ENCODE peak calls at places on chromosomes 2 and 18, in six cellular contexts. W is kidney, G is HL-60, C is astrocyte, T is cardiac fibroblast, I is dorsolateral prefrontal cortex. U is an unnamed sample.

GRCh38 chr2:144630459-144631215 is 110.7 kb upstream of the ZEB2 start:
- DNase-seq in W (no peak), G (no peak), C (no peak), T (peak; percentile 20), I (no peak), U (no peak)

GRCh38 chr2:201643216-201643651 is at the start of gene TMEM237:
- DNase-seq in W (peak; percentile 83), G (no peak), C (peak; percentile 25), T (peak; percentile 31), I (no peak), U (peak; percentile 56)

GRCh38 chr2:36389081-36389480 is 33.5 kb downstream of the CRIM1 start:
- DNase-seq in W (no peak), G (no peak), C (peak; percentile 50), T (peak; percentile 46), I (no peak), U (peak; percentile 53)

GRCh38 chr18:63003899-63004298 is 288.6 kb downstream of the PHLPP1 start:
- DNase-seq in W (no peak), G (no peak), C (no peak), T (no peak), I (no peak), U (no peak)

GRCh38 chr2:55232863-55233657 is 572 bp downstream of the RPS27A start:
- DNase-seq in W (peak; percentile 79), G (no peak), C (peak; percentile 10), T (peak; percentile 37), I (no peak), U (peak; percentile 18)

GRCh38 chr2:1612391-1613077 is 131.8 kb downstream of the PXDN start:
- DNase-seq in W (peak; percentile 33), G (no peak), C (no peak), T (no peak), I (no peak), U (no peak)

GRCh38 chr18:74040459-74041332 is 106.9 kb downstream of the FBXO15 start:
- DNase-seq in W (no peak), G (peak; percentile 82), C (no peak), T (no peak), I (no peak), U (peak; percentile 18)

GRCh38 chr2:236014408-236015131 is 153.6 kb downstream of the GBX2 start:
- DNase-seq in W (no peak), G (no peak), C (no peak), T (no peak), I (no peak), U (no peak)

GRCh38 chr2:225756198-225756597 is 356.7 kb downstream of the NYAP2 start:
- DNase-seq in W (no peak), G (no peak), C (peak; percentile 63), T (peak; percentile 28), I (no peak), U (peak; percentile 14)

GRCh38 chr18:76823166-76823539 is 796 bp downstream of the ZNF236 start:
- DNase-seq in W (peak; percentile 80), G (no peak), C (no peak), T (no peak), I (no peak), U (no peak)

GRCh38 chr2:99066602-99067001 is 74.9 kb upstream of the C2orf15 start:
- DNase-seq in W (no peak), G (peak; percentile 65), C (peak; percentile 41), T (peak; percentile 70), I (no peak), U (peak; percentile 53)

GRCh38 chr2:99881901-99882591 is 260.3 kb downstream of the AFF3 start:
- DNase-seq in W (no peak), G (no peak), C (peak; percentile 96), T (peak; percentile 90), I (no peak), U (peak; percentile 71)

GRCh38 chr2:120914839-120915521 is 179.3 kb downstream of the GLI2 start:
- DNase-seq in W (peak; percentile 96), G (no peak), C (peak; percentile 93), T (peak; percentile 92), I (no peak), U (peak; percentile 94)

GRCh38 chr2:145110668-145111067 is 590.7 kb upstream of the ZEB2 start:
- DNase-seq in W (no peak), G (no peak), C (peak; percentile 70), T (peak; percentile 39), I (no peak), U (peak; percentile 50)

GRCh38 chr2:176092270-176093144 is at the start of gene HOXD13:
- DNase-seq in W (peak; percentile 68), G (no peak), C (no peak), T (no peak), I (no peak), U (no peak)

GRCh38 chr2:126029316-126029715 is 626.6 kb upstream of the GYPC start:
- DNase-seq in W (no peak), G (no peak), C (no peak), T (no peak), I (no peak), U (no peak)

GRCh38 chr18:32175265-32175664 is 14.6 kb upstream of the MEP1B start:
- DNase-seq in W (no peak), G (no peak), C (no peak), T (no peak), I (no peak), U (no peak)

GRCh38 chr2:98472132-98472650 is 27.5 kb downstream of the INPP4A start:
- DNase-seq in W (no peak), G (no peak), C (no peak), T (no peak), I (no peak), U (no peak)

GRCh38 chr2:173462908-173463840 is 108.5 kb downstream of the CDCA7 start:
- DNase-seq in W (no peak), G (no peak), C (no peak), T (no peak), I (no peak), U (no peak)

GRCh38 chr2:65576861-65577601 is 144.6 kb upstream of the SPRED2 start:
- DNase-seq in W (no peak), G (no peak), C (peak; percentile 95), T (peak; percentile 96), I (no peak), U (peak; percentile 93)

GRCh38 chr18:7000484-7001096 is 117.0 kb downstream of the LAMA1 start:
- DNase-seq in W (no peak), G (no peak), C (no peak), T (peak; percentile 35), I (no peak), U (peak; percentile 40)

GRCh38 chr2:37802899-37803379 is 122.1 kb upstream of the RMDN2 start:
- DNase-seq in W (no peak), G (no peak), C (peak; percentile 90), T (peak; percentile 92), I (no peak), U (peak; percentile 91)

GRCh38 chr2:24191156-24191555 is 16.3 kb downstream of the FAM228A start:
- DNase-seq in W (no peak), G (no peak), C (no peak), T (no peak), I (no peak), U (no peak)

GRCh38 chr18:48667276-48668254 is 128.7 kb downstream of the CTIF start:
- DNase-seq in W (no peak), G (no peak), C (peak; percentile 23), T (peak; percentile 20), I (no peak), U (no peak)

GRCh38 chr18:48669180-48669675 is 130.4 kb downstream of the CTIF start:
- DNase-seq in W (no peak), G (no peak), C (no peak), T (no peak), I (no peak), U (no peak)

GRCh38 chr18:48666613-48667012 is 127.8 kb downstream of the CTIF start:
- DNase-seq in W (no peak), G (no peak), C (no peak), T (no peak), I (no peak), U (no peak)

GRCh38 chr18:48669991-48670750 is 131.3 kb downstream of the CTIF start:
- DNase-seq in W (no peak), G (no peak), C (no peak), T (no peak), I (no peak), U (no peak)

GRCh38 chr18:48668466-48669179 is 129.8 kb downstream of the CTIF start:
- DNase-seq in W (no peak), G (no peak), C (no peak), T (no peak), I (no peak), U (no peak)
- TF ChIP-seq CTCF in W (no peak), G (no peak), C (peak; percentile 4), T (no peak), I (no peak), U (no peak)

GRCh38 chr2:186852508-186852907 is 3.5 kb upstream of the ZSWIM2 start:
- DNase-seq in W (no peak), G (no peak), C (no peak), T (no peak), I (no peak), U (no peak)

GRCh38 chr2:186853871-186854435 is 5.0 kb upstream of the ZSWIM2 start:
- DNase-seq in W (no peak), G (no peak), C (peak; percentile 44), T (peak; percentile 63), I (no peak), U (peak; percentile 58)

DNA sequence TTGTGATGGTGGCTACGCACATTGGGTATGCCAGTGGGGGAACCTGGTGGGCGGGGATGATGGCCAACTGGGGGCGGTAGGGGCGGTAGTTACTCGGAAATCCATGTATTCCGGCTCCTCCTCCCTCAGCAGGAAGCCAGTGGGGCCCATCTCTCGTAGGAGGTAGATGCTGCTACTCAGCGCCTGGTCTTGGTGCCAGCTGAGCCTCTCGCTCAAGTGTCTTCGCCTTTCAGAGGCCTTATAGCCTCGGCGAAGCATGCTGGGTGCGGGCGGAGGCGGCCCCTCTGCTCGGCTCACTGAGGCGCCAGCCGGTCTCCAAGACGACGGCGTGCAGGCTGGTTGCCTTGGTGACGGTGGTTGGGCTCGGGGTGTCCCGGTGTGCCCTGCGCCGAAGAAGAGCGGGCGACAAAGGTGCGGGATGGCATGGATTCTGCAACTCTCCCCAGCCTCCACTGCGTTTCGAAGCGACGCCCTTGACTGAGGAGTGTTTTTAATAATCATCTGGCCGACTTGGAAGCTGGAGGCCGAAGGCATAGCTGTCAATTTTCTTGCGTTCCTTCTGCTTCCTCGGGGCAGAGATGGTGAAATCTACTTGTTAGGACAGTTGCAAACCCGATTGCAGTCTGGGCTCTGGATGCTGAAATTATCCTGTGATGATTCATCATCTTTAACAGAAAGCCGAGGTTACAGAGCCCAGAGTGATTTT is at the start of gene ZSWIM2:
- DNase-seq in W (peak; percentile 84), G (peak; percentile 42), C (peak; percentile 85), T (peak; percentile 95), I (peak; percentile 46), U (peak; percentile 98)
- H3K4me3 ChIP-seq in W (peak within 1 kb of the TSS; percentile 58), G (peak within 1 kb of the TSS; percentile 34), C (peak within 1 kb of the TSS; percentile 76), T (peak within 1 kb of the TSS; percentile 56), I (peak within 1 kb of the TSS; percentile 66), U (peak within 1 kb of the TSS; percentile 63)

GRCh38 chr2:19369341-19369955 is 11.0 kb upstream of the OSR1 start:
- DNase-seq in W (no peak), G (no peak), C (no peak), T (peak; percentile 70), I (no peak), U (peak; percentile 50)
- TF ChIP-seq CTCF in W (no peak), G (no peak), C (peak; percentile 47), T (peak; percentile 74), I (no peak), U (peak; percentile 60)

DNA sequence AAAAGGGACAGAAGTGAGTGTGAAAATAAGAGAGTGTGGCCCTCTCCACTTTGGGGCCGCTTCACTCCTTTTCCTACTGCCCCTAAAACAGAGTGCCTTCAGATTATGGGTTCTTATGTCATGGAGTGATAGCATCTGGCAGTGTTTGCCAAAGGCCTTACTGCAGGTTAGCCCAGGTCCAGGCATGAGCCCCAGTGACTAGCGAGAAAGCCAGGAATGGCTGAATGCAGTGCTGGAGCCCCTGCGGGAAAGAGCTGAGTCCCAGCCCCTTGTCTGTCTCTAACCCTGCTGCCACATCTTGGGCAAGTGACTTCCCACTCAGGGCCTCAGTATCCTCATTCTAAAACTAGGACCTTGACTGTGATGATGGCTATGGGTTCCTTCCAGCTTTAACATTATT is 6.0 kb downstream of the IGFBP5 start:
- DNase-seq in W (no peak), G (no peak), C (no peak), T (no peak), I (no peak), U (no peak)
- H3K4me3 ChIP-seq in W (peak overlapping the region; percentile 15), G (no peak overlapping the region), C (no peak overlapping the region), T (no peak overlapping the region), I (no peak overlapping the region), U (no peak overlapping the region)

U was measured in AG10803.